ENCODE peak calls at places on chromosomes 4 and X, in five cellular contexts. R is heart left ventricle, I is lower leg skin, V is A549, X is body of pancreas. K is an unnamed sample.
A peak's percentile ranks its signal among the peaks of the same experiment; 100 is the strongest.

GRCh38 chr4:137519406-137519805 is 12.9 kb downstream of the PCDH18 start:
- DNase-seq in I (no peak), V (no peak), X (no peak), R (no peak), K (no peak)

GRCh38 chr4:123260429-123261052 is 136.1 kb upstream of the SPRY1 start:
- DNase-seq in X (no peak), R (no peak), V (no peak), I (no peak), K (no peak)

GRCh38 chrX:69503835-69504625 is at the start of gene NALF2:
- DNase-seq in X (peak; percentile 69), I (peak; percentile 12), R (peak; percentile 40), V (peak; percentile 76), K (no peak)

GRCh38 chr4:120554086-120554485 is 368.4 kb downstream of the PRDM5 start:
- DNase-seq in X (no peak), V (no peak), I (no peak), R (no peak), K (no peak)

GRCh38 chr4:69896530-69897116 is 34.2 kb upstream of the CSN1S1 start:
- DNase-seq in V (peak; percentile 3), R (no peak), X (no peak), I (no peak), K (no peak)

GRCh38 chr4:13196721-13197120 is 287.4 kb downstream of the RAB28 start:
- DNase-seq in R (peak; percentile 48), V (no peak), X (no peak), I (no peak), K (no peak)

GRCh38 chr4:85243857-85244256 is 231.1 kb upstream of the ARHGAP24 start:
- DNase-seq in X (no peak), R (no peak), V (no peak), I (no peak), K (no peak)

GRCh38 chrX:136204571-136204970 is 46.6 kb downstream of the MAP7D3 start:
- DNase-seq in V (peak; percentile 61), X (no peak), I (peak; percentile 49), R (peak; percentile 49), K (no peak)

GRCh38 chr4:136927172-136927571 is 605.1 kb downstream of the PCDH18 start:
- DNase-seq in I (no peak), V (peak; percentile 25), R (no peak), X (peak; percentile 18), K (peak; percentile 14)

GRCh38 chr4:136637071-136637777 is 895.1 kb downstream of the PCDH18 start:
- DNase-seq in V (peak; percentile 11), R (no peak), I (no peak), X (peak; percentile 43), K (no peak)

GRCh38 chr4:186191266-186192067 is at the start of gene CYP4V2:
- DNase-seq in I (peak; percentile 60), R (peak; percentile 88), X (peak; percentile 86), V (peak; percentile 67), K (peak; percentile 63)
- TF ChIP-seq POLR2A in I (no peak), R (no peak), X (peak; percentile 81), V (peak; percentile 21), K (peak; percentile 58)

GRCh38 chrX:1493877-1494510 is 41.3 kb upstream of the ASMTL start:
- DNase-seq in V (no peak), I (no peak), X (no peak), R (no peak), K (no peak)

GRCh38 chrX:1496076-1496475 is 40.9 kb downstream of the P2RY8 start:
- DNase-seq in R (no peak), V (no peak), X (no peak), I (no peak), K (no peak)

GRCh38 chrX:1491851-1492349 is 39.2 kb upstream of the ASMTL start:
- DNase-seq in R (no peak), X (no peak), I (no peak), V (peak; percentile 68), K (no peak)

GRCh38 chrX:1493317-1493856 is 40.7 kb upstream of the ASMTL start:
- DNase-seq in V (no peak), R (no peak), I (no peak), X (no peak), K (no peak)

GRCh38 chrX:1492421-1493012 is 39.8 kb upstream of the ASMTL start:
- DNase-seq in X (no peak), V (no peak), R (no peak), I (no peak), K (no peak)
- TF ChIP-seq POLR2A in X (no peak), V (no peak), R (no peak), I (no peak), K (no peak)

DNA sequence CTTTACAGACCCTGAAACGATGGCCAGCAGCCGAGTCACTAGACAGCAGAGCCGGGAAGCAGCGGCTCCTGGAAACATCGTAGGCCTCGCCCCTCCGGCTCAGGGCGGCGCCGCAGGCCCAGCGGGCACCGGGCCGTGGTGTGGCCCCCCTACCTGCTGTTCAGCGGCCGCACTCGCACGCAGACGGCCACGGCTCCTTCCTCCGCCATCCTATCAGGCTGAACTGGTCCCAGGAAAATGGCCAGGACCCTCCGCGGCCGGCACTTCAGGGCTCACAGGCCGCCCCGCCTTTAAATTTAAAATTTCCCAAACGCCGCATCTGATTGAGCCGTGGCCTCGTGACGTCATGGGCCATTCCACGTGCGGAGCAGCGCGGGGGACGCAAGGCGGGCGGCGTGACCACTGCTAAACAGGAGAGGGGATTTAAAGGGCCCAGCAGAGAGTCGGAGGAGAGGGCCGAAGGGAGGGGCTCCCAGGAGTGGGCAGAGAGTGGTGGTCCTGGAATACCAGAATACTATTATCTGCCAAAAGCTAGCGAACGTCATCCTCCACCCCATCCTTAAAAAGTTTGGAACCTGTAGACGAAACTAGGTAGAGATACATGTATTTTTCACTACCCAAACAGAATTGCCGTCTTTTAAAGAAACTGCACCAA is at the start of gene CENPE:
- DNase-seq in I (peak; percentile 76), V (peak; percentile 88), R (peak; percentile 86), X (peak; percentile 86), K (peak; percentile 23)
- TF ChIP-seq POLR2A in I (no peak), V (no peak), R (no peak), X (no peak), K (peak; percentile 59)

DNA sequence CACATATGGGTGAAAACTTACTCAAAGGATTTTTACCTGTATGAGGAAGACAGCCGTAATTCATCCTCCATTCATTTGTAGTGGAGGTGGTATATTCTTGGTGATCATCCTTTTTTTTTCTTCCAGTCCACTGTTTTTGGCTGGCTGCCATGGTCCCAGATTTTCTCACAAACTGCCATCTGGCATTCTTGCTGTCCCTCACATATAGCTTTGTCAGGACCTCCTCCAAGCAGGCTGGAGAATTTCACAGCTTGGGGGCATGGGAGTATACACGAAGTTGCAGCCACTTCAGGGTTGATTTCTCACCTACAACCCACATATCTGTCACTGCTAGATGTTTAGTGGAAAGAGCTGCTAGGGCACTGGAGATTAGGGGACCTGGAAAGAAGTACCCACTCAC is 401.0 kb downstream of the IL1RAPL1 start:
- DNase-seq in X (peak; percentile 32), R (no peak), V (no peak), I (no peak), K (no peak)
- TF ChIP-seq POLR2A in X (no peak), R (no peak), V (no peak), I (no peak), K (no peak)

DNA sequence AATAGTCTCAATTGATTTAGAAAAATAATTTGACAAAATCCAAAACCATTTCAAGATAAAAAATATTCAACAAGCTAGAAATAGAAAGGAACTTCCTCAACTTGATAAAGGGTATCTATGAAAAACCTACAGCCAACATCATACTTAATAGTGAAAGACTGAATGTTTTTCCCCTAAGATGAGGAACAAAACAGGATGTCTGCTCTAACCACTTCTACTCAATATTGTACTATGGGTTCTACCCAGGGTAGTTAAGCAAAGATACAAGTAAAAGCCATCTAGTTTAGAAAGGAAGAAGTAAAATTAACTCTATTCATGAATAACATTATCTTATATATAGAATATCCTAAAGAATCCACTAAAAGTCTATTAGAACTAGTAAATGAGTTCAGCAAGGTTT is 21.5 kb upstream of the SYTL5 start:
- DNase-seq in V (no peak), I (no peak), R (no peak), X (no peak), K (no peak)
- TF ChIP-seq POLR2A in V (no peak), I (no peak), R (no peak), X (no peak), K (no peak)

DNA sequence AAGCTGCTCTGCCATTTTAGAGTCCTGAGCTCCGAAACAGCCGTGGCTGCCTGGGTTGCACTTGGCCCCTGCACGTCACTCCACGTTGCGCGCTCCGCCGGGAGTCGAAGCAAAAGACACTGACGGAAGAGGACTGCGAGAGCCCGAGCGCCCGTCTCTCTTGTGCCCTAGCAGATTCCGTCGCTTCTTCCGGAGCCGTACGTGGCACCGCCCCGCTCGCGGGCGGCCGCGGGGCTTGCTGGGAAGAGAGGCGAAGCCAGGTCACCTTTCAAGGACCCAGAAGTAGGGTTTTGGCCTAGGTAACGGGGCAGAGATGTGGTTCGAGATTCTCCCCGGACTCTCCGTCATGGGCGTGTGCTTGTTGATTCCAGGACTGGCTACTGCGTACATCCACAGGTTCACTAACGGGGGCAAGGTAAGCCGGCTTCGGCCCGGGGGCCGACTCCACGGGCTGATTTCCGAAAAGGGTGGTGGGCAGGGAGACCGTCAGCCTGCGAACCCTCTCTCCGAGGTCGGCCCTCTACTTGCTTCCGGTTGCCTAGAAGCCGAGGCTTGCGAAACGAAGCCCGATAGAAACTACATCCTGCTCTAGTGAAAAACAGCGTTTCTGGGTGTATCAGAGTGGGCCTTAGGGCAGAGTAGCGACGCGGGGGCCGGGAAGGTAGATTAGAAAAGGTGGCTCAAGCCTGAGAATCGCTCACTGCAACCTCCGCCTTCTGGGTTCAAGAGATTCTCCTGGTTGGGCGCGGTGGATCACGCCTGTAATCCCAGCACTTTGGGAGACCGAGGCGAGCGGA is at the start of the genes NDUFA1 and RNF113A:
- DNase-seq in I (peak; percentile 75), X (peak; percentile 86), R (peak; percentile 82), V (peak; percentile 92), K (peak; percentile 63)
- TF ChIP-seq POLR2A in I (no peak), X (peak; percentile 94), R (no peak), V (peak; percentile 80), K (peak; percentile 86)

DNA sequence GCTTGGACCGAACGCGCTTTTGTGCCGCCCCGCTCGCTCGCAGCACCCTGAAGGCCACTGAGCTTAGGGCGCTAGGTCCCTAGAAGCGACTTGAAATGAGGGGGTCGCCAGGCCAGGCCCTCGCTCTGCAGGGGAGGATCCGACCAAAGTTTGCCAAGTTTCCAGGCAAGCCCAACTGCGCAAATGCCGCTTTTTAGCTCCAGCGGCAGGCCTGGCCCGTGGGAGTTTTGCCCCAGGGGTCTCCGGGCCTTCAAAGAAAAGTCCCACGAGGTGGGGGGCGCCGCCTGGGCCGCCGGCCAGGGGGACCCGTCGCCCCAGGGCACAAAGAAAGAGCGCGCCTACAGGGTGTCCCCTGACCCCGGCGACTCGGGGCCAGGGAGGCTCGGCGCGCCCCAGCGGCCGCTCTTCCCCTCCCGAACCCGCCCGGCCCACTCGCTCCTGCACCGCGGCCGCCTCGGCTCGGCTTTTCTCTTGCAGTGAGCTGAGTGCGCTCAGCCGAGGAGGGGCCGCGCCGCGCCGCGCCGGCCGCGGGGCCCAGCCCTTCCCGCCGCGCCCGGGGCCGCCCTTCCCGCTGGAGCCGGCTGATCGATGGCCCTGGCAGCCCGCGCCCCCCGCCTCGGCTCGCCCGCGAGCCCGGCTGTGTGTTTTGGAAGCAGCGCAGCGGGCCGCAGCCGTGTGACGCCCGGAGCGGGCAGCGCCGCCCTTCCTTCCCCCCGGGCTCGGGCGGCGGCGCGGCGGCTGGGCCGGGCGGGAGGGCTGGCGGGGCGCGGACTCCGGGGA is 788 bp upstream of the KLF3 start:
- DNase-seq in X (peak; percentile 47), V (peak; percentile 38), R (no peak), I (peak; percentile 44), K (no peak)
- TF ChIP-seq POLR2A in X (peak; percentile 42), V (peak; percentile 45), R (no peak), I (no peak), K (peak; percentile 86)

GRCh38 chrX:42085836-42086235 is 162.5 kb upstream of the CASK start:
- DNase-seq in R (no peak), X (no peak), I (no peak), V (no peak), K (no peak)
- TF ChIP-seq POLR2A in R (no peak), X (no peak), I (no peak), V (no peak), K (no peak)

K was measured in H54.